ENCODE peak calls at places on chromosomes 5 and 9, in seven cellular contexts. One of them, this sample, is unnamed.

GRCh38 chr9:108156270-108156998 is 666.9 kb upstream of the KLF4 start:
- DNase-seq in iris pigment epithelial cell: peak; percentile 38
- DNase-seq in heart right ventricle: no peak
- DNase-seq in stimulated activated CD4-positive, alpha-beta T cell treated with anti-CD3 and anti-CD28 coated beads, Interleukin-2, amount 100 ng/mL, for 24 hours: no peak
- DNase-seq in HTR-8/SVneo: no peak
- DNase-seq in stimulated activated CD8-positive, alpha-beta memory T cell treated with anti-CD3 and anti-CD28 coated beads, Interleukin-4, amount 100 ng/mL, for 4 hours: no peak
- DNase-seq in hippocampal formation: no peak
- DNase-seq in this sample: no peak

GRCh38 chr5:37071901-37072581 is 177.1 kb downstream of the CPLANE1 start:
- DNase-seq in stimulated activated CD4-positive, alpha-beta T cell treated with anti-CD3 and anti-CD28 coated beads, Interleukin-2, amount 100 ng/mL, for 24 hours: no peak
- DNase-seq in stimulated activated CD8-positive, alpha-beta memory T cell treated with anti-CD3 and anti-CD28 coated beads, Interleukin-4, amount 100 ng/mL, for 4 hours: no peak
- DNase-seq in iris pigment epithelial cell: peak; percentile 96
- DNase-seq in HTR-8/SVneo: no peak
- DNase-seq in heart right ventricle: no peak
- DNase-seq in hippocampal formation: peak; percentile 69
- DNase-seq in this sample: no peak

GRCh38 chr9:34759432-34760134 is 49.6 kb upstream of the CCL21 start:
- DNase-seq in stimulated activated CD8-positive, alpha-beta memory T cell treated with anti-CD3 and anti-CD28 coated beads, Interleukin-4, amount 100 ng/mL, for 4 hours: no peak
- DNase-seq in hippocampal formation: peak; percentile 53
- DNase-seq in stimulated activated CD4-positive, alpha-beta T cell treated with anti-CD3 and anti-CD28 coated beads, Interleukin-2, amount 100 ng/mL, for 24 hours: no peak
- DNase-seq in iris pigment epithelial cell: no peak
- DNase-seq in HTR-8/SVneo: no peak
- DNase-seq in heart right ventricle: no peak
- DNase-seq in this sample: no peak

GRCh38 chr9:70478963-70479641 is 64.6 kb upstream of the KLF9 start:
- DNase-seq in stimulated activated CD8-positive, alpha-beta memory T cell treated with anti-CD3 and anti-CD28 coated beads, Interleukin-4, amount 100 ng/mL, for 4 hours: no peak
- DNase-seq in HTR-8/SVneo: no peak
- DNase-seq in hippocampal formation: no peak
- DNase-seq in heart right ventricle: no peak
- DNase-seq in iris pigment epithelial cell: peak; percentile 90
- DNase-seq in stimulated activated CD4-positive, alpha-beta T cell treated with anti-CD3 and anti-CD28 coated beads, Interleukin-2, amount 100 ng/mL, for 24 hours: no peak
- DNase-seq in this sample: no peak

GRCh38 chr5:17058438-17058837 is 122.3 kb upstream of the MYO10 start:
- DNase-seq in stimulated activated CD4-positive, alpha-beta T cell treated with anti-CD3 and anti-CD28 coated beads, Interleukin-2, amount 100 ng/mL, for 24 hours: no peak
- DNase-seq in HTR-8/SVneo: no peak
- DNase-seq in hippocampal formation: no peak
- DNase-seq in iris pigment epithelial cell: no peak
- DNase-seq in heart right ventricle: no peak
- DNase-seq in stimulated activated CD8-positive, alpha-beta memory T cell treated with anti-CD3 and anti-CD28 coated beads, Interleukin-4, amount 100 ng/mL, for 4 hours: no peak
- DNase-seq in this sample: no peak

GRCh38 chr5:9624196-9624947 is 5.8 kb downstream of the TAS2R1 start:
- DNase-seq in HTR-8/SVneo: no peak
- DNase-seq in iris pigment epithelial cell: peak; percentile 20
- DNase-seq in heart right ventricle: no peak
- DNase-seq in stimulated activated CD8-positive, alpha-beta memory T cell treated with anti-CD3 and anti-CD28 coated beads, Interleukin-4, amount 100 ng/mL, for 4 hours: no peak
- DNase-seq in hippocampal formation: no peak
- DNase-seq in stimulated activated CD4-positive, alpha-beta T cell treated with anti-CD3 and anti-CD28 coated beads, Interleukin-2, amount 100 ng/mL, for 24 hours: no peak
- DNase-seq in this sample: no peak

GRCh38 chr9:76143834-76144233 is 250.4 kb downstream of the RFK start:
- DNase-seq in hippocampal formation: no peak
- DNase-seq in stimulated activated CD8-positive, alpha-beta memory T cell treated with anti-CD3 and anti-CD28 coated beads, Interleukin-4, amount 100 ng/mL, for 4 hours: no peak
- DNase-seq in iris pigment epithelial cell: peak; percentile 34
- DNase-seq in HTR-8/SVneo: no peak
- DNase-seq in heart right ventricle: no peak
- DNase-seq in stimulated activated CD4-positive, alpha-beta T cell treated with anti-CD3 and anti-CD28 coated beads, Interleukin-2, amount 100 ng/mL, for 24 hours: no peak
- DNase-seq in this sample: no peak

GRCh38 chr9:124302921-124303320 is 45.2 kb downstream of the NEK6 start:
- DNase-seq in stimulated activated CD4-positive, alpha-beta T cell treated with anti-CD3 and anti-CD28 coated beads, Interleukin-2, amount 100 ng/mL, for 24 hours: no peak
- DNase-seq in hippocampal formation: no peak
- DNase-seq in stimulated activated CD8-positive, alpha-beta memory T cell treated with anti-CD3 and anti-CD28 coated beads, Interleukin-4, amount 100 ng/mL, for 4 hours: no peak
- DNase-seq in iris pigment epithelial cell: no peak
- DNase-seq in heart right ventricle: no peak
- DNase-seq in HTR-8/SVneo: no peak
- DNase-seq in this sample: no peak

GRCh38 chr5:126377444-126377843 is 45.8 kb upstream of the GRAMD2B start:
- DNase-seq in HTR-8/SVneo: no peak
- DNase-seq in hippocampal formation: no peak
- DNase-seq in iris pigment epithelial cell: no peak
- DNase-seq in stimulated activated CD8-positive, alpha-beta memory T cell treated with anti-CD3 and anti-CD28 coated beads, Interleukin-4, amount 100 ng/mL, for 4 hours: no peak
- DNase-seq in heart right ventricle: no peak
- DNase-seq in stimulated activated CD4-positive, alpha-beta T cell treated with anti-CD3 and anti-CD28 coated beads, Interleukin-2, amount 100 ng/mL, for 24 hours: no peak
- DNase-seq in this sample: no peak

GRCh38 chr9:133821606-133822438 is 83.7 kb upstream of the SARDH start:
- DNase-seq in stimulated activated CD4-positive, alpha-beta T cell treated with anti-CD3 and anti-CD28 coated beads, Interleukin-2, amount 100 ng/mL, for 24 hours: no peak
- DNase-seq in iris pigment epithelial cell: no peak
- DNase-seq in hippocampal formation: no peak
- DNase-seq in stimulated activated CD8-positive, alpha-beta memory T cell treated with anti-CD3 and anti-CD28 coated beads, Interleukin-4, amount 100 ng/mL, for 4 hours: no peak
- DNase-seq in heart right ventricle: no peak
- DNase-seq in HTR-8/SVneo: no peak
- DNase-seq in this sample: no peak

GRCh38 chr5:120682851-120683250 is 218.8 kb downstream of the PRR16 start:
- DNase-seq in iris pigment epithelial cell: peak; percentile 69
- DNase-seq in stimulated activated CD8-positive, alpha-beta memory T cell treated with anti-CD3 and anti-CD28 coated beads, Interleukin-4, amount 100 ng/mL, for 4 hours: no peak
- DNase-seq in hippocampal formation: no peak
- DNase-seq in stimulated activated CD4-positive, alpha-beta T cell treated with anti-CD3 and anti-CD28 coated beads, Interleukin-2, amount 100 ng/mL, for 24 hours: no peak
- DNase-seq in heart right ventricle: no peak
- DNase-seq in HTR-8/SVneo: no peak
- DNase-seq in this sample: no peak

GRCh38 chr5:24823625-24824024 is 178.8 kb upstream of the CDH10 start:
- DNase-seq in stimulated activated CD4-positive, alpha-beta T cell treated with anti-CD3 and anti-CD28 coated beads, Interleukin-2, amount 100 ng/mL, for 24 hours: no peak
- DNase-seq in stimulated activated CD8-positive, alpha-beta memory T cell treated with anti-CD3 and anti-CD28 coated beads, Interleukin-4, amount 100 ng/mL, for 4 hours: no peak
- DNase-seq in heart right ventricle: no peak
- DNase-seq in HTR-8/SVneo: peak; percentile 48
- DNase-seq in hippocampal formation: no peak
- DNase-seq in iris pigment epithelial cell: peak; percentile 25
- DNase-seq in this sample: no peak

GRCh38 chr9:135356796-135357195 is 122.8 kb upstream of the PPP1R26 start:
- DNase-seq in hippocampal formation: no peak
- DNase-seq in heart right ventricle: no peak
- DNase-seq in HTR-8/SVneo: no peak
- DNase-seq in stimulated activated CD8-positive, alpha-beta memory T cell treated with anti-CD3 and anti-CD28 coated beads, Interleukin-4, amount 100 ng/mL, for 4 hours: no peak
- DNase-seq in iris pigment epithelial cell: no peak
- DNase-seq in stimulated activated CD4-positive, alpha-beta T cell treated with anti-CD3 and anti-CD28 coated beads, Interleukin-2, amount 100 ng/mL, for 24 hours: no peak
- DNase-seq in this sample: no peak

GRCh38 chr5:14557203-14557725 is 24.3 kb upstream of the OTULINL start:
- DNase-seq in stimulated activated CD8-positive, alpha-beta memory T cell treated with anti-CD3 and anti-CD28 coated beads, Interleukin-4, amount 100 ng/mL, for 4 hours: no peak
- DNase-seq in heart right ventricle: peak; percentile 14
- DNase-seq in HTR-8/SVneo: no peak
- DNase-seq in hippocampal formation: no peak
- DNase-seq in iris pigment epithelial cell: no peak
- DNase-seq in stimulated activated CD4-positive, alpha-beta T cell treated with anti-CD3 and anti-CD28 coated beads, Interleukin-2, amount 100 ng/mL, for 24 hours: no peak
- DNase-seq in this sample: no peak

GRCh38 chr5:142246263-142246662 is 78.6 kb downstream of the SPRY4 start:
- DNase-seq in stimulated activated CD4-positive, alpha-beta T cell treated with anti-CD3 and anti-CD28 coated beads, Interleukin-2, amount 100 ng/mL, for 24 hours: no peak
- DNase-seq in stimulated activated CD8-positive, alpha-beta memory T cell treated with anti-CD3 and anti-CD28 coated beads, Interleukin-4, amount 100 ng/mL, for 4 hours: no peak
- DNase-seq in heart right ventricle: no peak
- DNase-seq in hippocampal formation: no peak
- DNase-seq in iris pigment epithelial cell: peak; percentile 78
- DNase-seq in HTR-8/SVneo: peak; percentile 48
- DNase-seq in this sample: no peak

GRCh38 chr9:115034801-115035200 is 83.2 kb downstream of the TNC start:
- DNase-seq in iris pigment epithelial cell: peak; percentile 88
- DNase-seq in stimulated activated CD8-positive, alpha-beta memory T cell treated with anti-CD3 and anti-CD28 coated beads, Interleukin-4, amount 100 ng/mL, for 4 hours: no peak
- DNase-seq in stimulated activated CD4-positive, alpha-beta T cell treated with anti-CD3 and anti-CD28 coated beads, Interleukin-2, amount 100 ng/mL, for 24 hours: no peak
- DNase-seq in hippocampal formation: no peak
- DNase-seq in HTR-8/SVneo: no peak
- DNase-seq in heart right ventricle: no peak
- DNase-seq in this sample: no peak

GRCh38 chr5:80198399-80198798 is 57.4 kb downstream of the SERINC5 start:
- DNase-seq in stimulated activated CD8-positive, alpha-beta memory T cell treated with anti-CD3 and anti-CD28 coated beads, Interleukin-4, amount 100 ng/mL, for 4 hours: no peak
- DNase-seq in iris pigment epithelial cell: no peak
- DNase-seq in heart right ventricle: peak; percentile 48
- DNase-seq in HTR-8/SVneo: no peak
- DNase-seq in hippocampal formation: peak; percentile 92
- DNase-seq in stimulated activated CD4-positive, alpha-beta T cell treated with anti-CD3 and anti-CD28 coated beads, Interleukin-2, amount 100 ng/mL, for 24 hours: no peak
- DNase-seq in this sample: no peak